ENCODE peak calls at places on chromosomes 2 and 18, in eight cellular contexts. G is K562, K is NB4, H is A549, E is H1, U is WTC11, W is HCT116, V is SK-N-SH. R is an unnamed sample.
A peak's percentile ranks its signal among the peaks of the same experiment; 100 is the strongest.

GRCh38 chr2:220198911-220199310 is 571.5 kb downstream of the SLC4A3 start:
- DNase-seq in G (no peak), K (no peak), H (peak; percentile 24), E (no peak), U (no peak), W (no peak), V (no peak), R (no peak)

GRCh38 chr18:5955861-5956260 is 60.5 kb upstream of the TMEM200C start:
- DNase-seq in G (no peak), K (no peak), H (no peak), E (no peak), U (no peak), W (no peak), V (no peak), R (no peak)

GRCh38 chr18:69469444-69469919 is 68.8 kb downstream of the DOK6 start:
- DNase-seq in G (peak; percentile 24), K (peak; percentile 47), H (peak; percentile 21), E (peak; percentile 29), U (peak; percentile 62), W (peak; percentile 45), V (peak; percentile 29), R (no peak)

GRCh38 chr2:191571163-191571769 is 106.7 kb upstream of the NABP1 start:
- DNase-seq in G (peak; percentile 56), K (peak; percentile 84), H (peak; percentile 40), E (no peak), U (no peak), W (peak; percentile 36), V (no peak), R (peak; percentile 65)

GRCh38 chr2:32901313-32901712 is 45.4 kb upstream of the LTBP1 start:
- DNase-seq in G (no peak), K (peak; percentile 71), H (no peak), E (no peak), U (no peak), W (no peak), V (no peak), R (no peak)

GRCh38 chr2:147037048-147037447 is 807.8 kb upstream of the ACVR2A start:
- DNase-seq in G (no peak), K (no peak), H (no peak), E (no peak), U (no peak), W (no peak), V (no peak), R (no peak)

GRCh38 chr2:162086904-162087303 is 12.9 kb upstream of the DPP4 start:
- DNase-seq in G (no peak), K (no peak), H (no peak), E (no peak), U (no peak), W (no peak), V (no peak), R (no peak)

GRCh38 chr2:167844714-167845530 is 402.5 kb downstream of the STK39 start:
- DNase-seq in G (no peak), K (peak; percentile 47), H (no peak), E (peak; percentile 47), U (peak; percentile 84), W (peak; percentile 29), V (no peak), R (no peak)

GRCh38 chr2:223269386-223269785 is 217.4 kb downstream of the KCNE4 start:
- DNase-seq in G (no peak), K (no peak), H (no peak), E (no peak), U (no peak), W (no peak), V (no peak), R (no peak)

GRCh38 chr18:75208055-75208835 is 694 bp downstream of the PTGR3 start:
- DNase-seq in G (peak; percentile 58), K (peak; percentile 75), H (no peak), E (no peak), U (peak; percentile 37), W (no peak), V (peak; percentile 75), R (peak; percentile 43)

GRCh38 chr2:46414701-46415100 is 64.7 kb upstream of the TMEM247 start:
- DNase-seq in G (no peak), K (no peak), H (no peak), E (no peak), U (no peak), W (no peak), V (no peak), R (no peak)

GRCh38 chr2:190783513-190784263 is 96.9 kb upstream of the GLS start:
- DNase-seq in G (no peak), K (no peak), H (no peak), E (no peak), U (no peak), W (no peak), V (no peak), R (no peak)

GRCh38 chr18:58979615-58980014 is 114.9 kb downstream of the ZNF532 start:
- DNase-seq in G (no peak), K (no peak), H (no peak), E (no peak), U (no peak), W (no peak), V (no peak), R (no peak)

GRCh38 chr2:5227062-5227699 is 465.0 kb upstream of the SOX11 start:
- DNase-seq in G (no peak), K (no peak), H (no peak), E (no peak), U (no peak), W (no peak), V (no peak), R (no peak)

GRCh38 chr18:9549405-9549804 is 65.0 kb downstream of the PPP4R1 start:
- DNase-seq in G (no peak), K (no peak), H (no peak), E (no peak), U (no peak), W (no peak), V (no peak), R (no peak)

GRCh38 chr2:187775651-187776050 is 221.4 kb upstream of the TFPI start:
- DNase-seq in G (no peak), K (no peak), H (no peak), E (no peak), U (no peak), W (no peak), V (no peak), R (no peak)

GRCh38 chr18:48874233-48874632 is 76.5 kb downstream of the SMAD7 start:
- DNase-seq in G (no peak), K (no peak), H (no peak), E (no peak), U (no peak), W (no peak), V (no peak), R (no peak)

GRCh38 chr18:48876590-48876989 is 74.2 kb downstream of the SMAD7 start:
- DNase-seq in G (no peak), K (no peak), H (no peak), E (no peak), U (no peak), W (no peak), V (no peak), R (no peak)

GRCh38 chr18:48875314-48875941 is 75.3 kb downstream of the SMAD7 start:
- DNase-seq in G (no peak), K (peak; percentile 28), H (no peak), E (no peak), U (no peak), W (no peak), V (no peak), R (no peak)

GRCh38 chr18:48874701-48875162 is 76.0 kb downstream of the SMAD7 start:
- DNase-seq in G (no peak), K (no peak), H (no peak), E (no peak), U (no peak), W (no peak), V (no peak), R (no peak)

DNA sequence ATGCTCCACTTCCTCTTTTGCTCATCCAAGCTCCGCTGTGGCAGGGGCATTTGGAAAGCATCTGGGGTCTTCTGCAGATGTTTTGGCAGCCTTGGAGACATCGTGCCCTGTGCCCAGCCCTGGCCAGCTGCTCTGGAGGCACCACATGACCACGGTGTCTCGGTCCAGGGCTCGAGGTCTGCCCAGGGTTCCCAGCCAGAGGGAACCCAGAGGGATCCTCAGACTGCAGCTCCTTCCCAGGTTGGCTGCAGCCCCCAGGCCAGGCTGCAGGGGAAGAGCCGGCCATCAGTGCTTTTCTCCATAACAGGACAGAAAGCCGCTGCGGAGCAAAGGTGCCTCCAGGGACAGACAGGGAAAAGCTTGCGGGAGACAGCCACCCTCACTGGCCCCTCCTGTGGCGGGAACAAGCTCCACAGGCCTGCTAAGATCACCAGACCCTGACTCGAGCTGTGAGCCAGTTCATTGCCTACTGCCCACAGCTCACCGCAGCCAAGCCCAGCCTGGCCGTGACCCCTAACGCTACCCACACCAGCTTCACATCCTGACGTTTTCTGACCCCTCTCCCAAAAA is 74.7 kb downstream of the SMAD7 start:
- DNase-seq in G (no peak), K (no peak), H (no peak), E (no peak), U (peak; percentile 45), W (no peak), V (peak; percentile 61), R (no peak)
- TF ChIP-seq MAX in G (no peak), K (no peak), H (no peak), E (no peak), U (no peak), W (no peak), V (no peak), R (no peak)

DNA sequence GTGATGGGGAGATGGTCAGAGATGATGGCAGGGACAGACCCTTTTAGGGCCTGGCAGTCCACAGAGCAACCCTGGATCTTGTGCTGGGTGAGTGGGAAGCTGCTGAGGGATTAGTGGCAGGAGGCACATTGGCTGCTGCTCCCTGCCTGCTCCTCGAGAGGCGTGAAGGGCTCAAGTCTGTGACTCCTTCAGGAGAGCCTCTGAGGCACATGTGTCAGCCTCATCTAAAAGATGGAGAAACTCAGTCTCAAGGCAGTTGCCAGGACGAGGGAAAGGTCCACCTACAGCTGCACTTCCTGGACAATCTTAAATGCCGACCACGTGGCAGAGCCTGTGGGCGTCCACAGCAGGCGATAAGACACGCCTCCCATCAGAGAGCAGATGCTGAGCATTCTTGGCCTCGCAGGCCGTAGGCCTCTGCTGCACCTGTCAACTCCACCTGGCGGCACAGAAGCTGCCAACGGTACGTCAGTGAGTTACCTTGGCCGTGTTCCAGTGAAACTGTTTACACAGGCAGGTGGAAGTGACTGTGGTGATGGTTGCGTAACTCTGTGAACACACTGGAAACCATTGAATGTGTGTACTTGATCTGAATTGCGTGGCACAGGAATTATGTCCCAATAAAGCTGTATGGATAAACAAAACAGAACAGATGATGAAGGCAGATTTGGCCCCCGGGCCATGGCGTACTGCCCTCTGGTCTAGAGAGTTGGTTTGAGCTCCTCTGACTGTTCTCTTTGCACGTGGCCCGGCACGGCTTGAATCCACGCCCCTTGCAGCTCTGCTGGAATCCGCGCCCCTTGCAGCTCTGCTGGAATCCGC is 114.4 kb downstream of the RNF144A start:
- DNase-seq in G (no peak), K (peak; percentile 39), H (no peak), E (no peak), U (no peak), W (peak; percentile 52), V (no peak), R (no peak)
- TF ChIP-seq MAX in G (no peak), K (peak; percentile 64), H (peak; percentile 41), E (no peak), U (no peak), W (peak; percentile 86), V (no peak), R (no peak)

GRCh38 chr2:71562518-71562917 is 109.2 kb downstream of the DYSF start:
- DNase-seq in G (no peak), K (no peak), H (no peak), E (no peak), U (no peak), W (no peak), V (no peak), R (no peak)
- TF ChIP-seq MAX in G (no peak), K (no peak), H (no peak), E (no peak), U (no peak), W (no peak), V (no peak), R (no peak)

GRCh38 chr18:12460874-12461273 is 53.1 kb downstream of the PRELID3A start:
- DNase-seq in G (no peak), K (peak; percentile 63), H (no peak), E (no peak), U (no peak), W (no peak), V (peak; percentile 32), R (peak; percentile 94)
- TF ChIP-seq MAX in G (no peak), K (no peak), H (no peak), E (no peak), U (no peak), W (no peak), V (no peak), R (no peak)